ENCODE peak calls at places on chromosomes 11 and 22, in four cellular contexts. One of them, this sample, is unnamed.

GRCh38 chr22:32044913-32045312 is 1.9 kb downstream of the SLC5A1 start:
- DNase-seq in mesendoderm: no peak
- DNase-seq in PC-3: peak; percentile 30
- DNase-seq in endodermal cell: no peak
- DNase-seq in this sample: no peak

GRCh38 chr11:6473481-6474422 is at the start of gene TRIM3:
- DNase-seq in mesendoderm: peak; percentile 90
- DNase-seq in PC-3: peak; percentile 82
- DNase-seq in endodermal cell: peak; percentile 98
- DNase-seq in this sample: peak; percentile 99

GRCh38 chr11:93248602-93249001 is 50.8 kb upstream of the SLC36A4 start:
- DNase-seq in mesendoderm: no peak
- DNase-seq in PC-3: peak; percentile 39
- DNase-seq in endodermal cell: no peak
- DNase-seq in this sample: no peak

GRCh38 chr22:48719978-48720661 is 1107.6 kb downstream of the BRD1 start:
- DNase-seq in mesendoderm: peak; percentile 44
- DNase-seq in PC-3: no peak
- DNase-seq in endodermal cell: peak; percentile 83
- DNase-seq in this sample: peak; percentile 25

GRCh38 chr11:47538741-47539575 is 14.0 kb downstream of the CELF1 start:
- DNase-seq in mesendoderm: no peak
- DNase-seq in PC-3: no peak
- DNase-seq in endodermal cell: no peak
- DNase-seq in this sample: no peak

GRCh38 chr11:64536396-64536935 is 54.6 kb upstream of the SLC22A12 start:
- DNase-seq in mesendoderm: no peak
- DNase-seq in PC-3: peak; percentile 28
- DNase-seq in endodermal cell: no peak
- DNase-seq in this sample: peak; percentile 46

GRCh38 chr11:123063396-123064267 is 1.7 kb upstream of the HSPA8 start:
- DNase-seq in mesendoderm: peak; percentile 51
- DNase-seq in PC-3: peak; percentile 56
- DNase-seq in endodermal cell: no peak
- DNase-seq in this sample: no peak

GRCh38 chr11:10504490-10504889 is 36.5 kb downstream of the RNF141 start:
- DNase-seq in mesendoderm: no peak
- DNase-seq in PC-3: no peak
- DNase-seq in endodermal cell: no peak
- DNase-seq in this sample: no peak

GRCh38 chr11:82992219-82992618 is 79.5 kb downstream of the RAB30 start:
- DNase-seq in mesendoderm: no peak
- DNase-seq in PC-3: no peak
- DNase-seq in endodermal cell: no peak
- DNase-seq in this sample: no peak

GRCh38 chr11:76151561-76152085 is 54.7 kb downstream of the WNT11 start:
- DNase-seq in mesendoderm: no peak
- DNase-seq in PC-3: no peak
- DNase-seq in endodermal cell: no peak
- DNase-seq in this sample: no peak

GRCh38 chr11:131408011-131408640 is 37.7 kb downstream of the NTM start:
- DNase-seq in mesendoderm: peak; percentile 72
- DNase-seq in PC-3: peak; percentile 65
- DNase-seq in endodermal cell: peak; percentile 82
- DNase-seq in this sample: no peak

GRCh38 chr11:74678591-74679512 is 52.4 kb downstream of the CHRDL2 start:
- DNase-seq in mesendoderm: no peak
- DNase-seq in PC-3: no peak
- DNase-seq in endodermal cell: peak; percentile 26
- DNase-seq in this sample: peak; percentile 26

DNA sequence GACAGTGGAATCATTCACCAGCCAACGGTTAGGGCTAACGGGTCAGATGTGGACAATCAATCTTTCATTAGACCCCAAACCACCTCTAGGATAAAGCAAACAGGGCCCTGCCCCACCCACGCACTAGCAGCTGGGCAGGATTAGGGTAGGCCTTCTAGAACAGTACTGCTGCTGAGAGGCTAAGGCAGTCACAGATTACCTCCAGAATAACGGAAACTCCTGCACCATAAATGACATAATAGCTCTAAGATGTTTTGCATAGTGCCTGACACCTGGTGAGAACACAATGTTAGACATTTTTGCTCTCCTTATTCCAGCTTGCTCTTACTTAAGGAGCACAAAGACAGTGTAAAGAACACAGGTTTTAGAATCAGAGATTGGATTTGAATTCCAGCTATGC is 1.8 kb downstream of the SYTL2 start:
- DNase-seq in mesendoderm: no peak
- DNase-seq in PC-3: no peak
- DNase-seq in endodermal cell: no peak
- DNase-seq in this sample: no peak
- H3K4me3 ChIP-seq in mesendoderm: no peak overlapping the region
- H3K4me3 ChIP-seq in PC-3: peak overlapping the region; percentile 77
- H3K4me3 ChIP-seq in endodermal cell: no peak overlapping the region
- H3K4me3 ChIP-seq in this sample: peak overlapping the region; percentile 89

DNA sequence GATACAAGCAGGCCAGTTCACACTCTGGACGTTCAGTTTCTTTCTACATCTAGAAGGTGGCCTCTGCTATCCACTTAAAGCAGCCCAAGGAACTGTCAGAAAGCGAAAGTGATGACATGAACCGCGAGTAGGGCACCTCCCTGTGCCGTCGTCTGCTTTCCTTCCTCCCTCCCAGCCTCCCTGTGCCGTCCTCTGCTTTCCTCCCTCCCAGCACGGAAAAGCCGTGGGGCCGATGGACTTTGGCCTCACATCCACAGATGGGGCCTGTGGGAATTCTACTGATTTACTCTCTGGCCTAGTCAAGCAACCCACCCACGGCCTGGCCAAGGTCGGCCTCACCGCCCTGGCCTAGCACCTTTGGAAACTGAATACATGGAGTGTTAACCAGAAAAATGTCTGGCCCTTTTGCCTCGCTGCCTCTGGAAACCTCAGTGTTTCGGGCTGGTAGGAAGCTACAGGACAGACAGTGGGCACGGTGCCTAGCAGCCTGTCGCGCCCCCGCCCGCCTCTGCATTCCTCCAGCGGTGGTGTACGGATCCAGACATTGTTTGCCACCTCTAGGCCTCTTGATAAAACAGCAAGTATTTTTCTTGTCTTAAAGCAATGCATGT is 14.2 kb downstream of the PEX26 start:
- DNase-seq in mesendoderm: no peak
- DNase-seq in PC-3: no peak
- DNase-seq in endodermal cell: no peak
- DNase-seq in this sample: peak; percentile 82
- H3K9ac ChIP-seq in mesendoderm: no peak overlapping the region
- H3K9ac ChIP-seq in PC-3: no peak overlapping the region
- H3K9ac ChIP-seq in endodermal cell: no peak overlapping the region
- H3K9ac ChIP-seq in this sample: peak overlapping the region; percentile 57

GRCh38 chr22:49972163-49973017 is 11.8 kb downstream of the PIM3 start:
- DNase-seq in mesendoderm: no peak
- DNase-seq in PC-3: no peak
- DNase-seq in endodermal cell: peak; percentile 49
- DNase-seq in this sample: peak; percentile 82
- H3K4me3 ChIP-seq in mesendoderm: no peak overlapping the region
- H3K4me3 ChIP-seq in PC-3: no peak overlapping the region
- H3K4me3 ChIP-seq in endodermal cell: no peak overlapping the region
- H3K4me3 ChIP-seq in this sample: peak overlapping the region; percentile 10

GRCh38 chr11:762421-763072 is 14.7 kb downstream of the GATD1 start:
- DNase-seq in mesendoderm: peak; percentile 48
- DNase-seq in PC-3: peak; percentile 81
- DNase-seq in endodermal cell: peak; percentile 78
- DNase-seq in this sample: peak; percentile 76
- H3K9ac ChIP-seq in mesendoderm: no peak overlapping the region
- H3K9ac ChIP-seq in PC-3: peak overlapping the region; percentile 59
- H3K9ac ChIP-seq in endodermal cell: no peak overlapping the region
- H3K9ac ChIP-seq in this sample: no peak overlapping the region

DNA sequence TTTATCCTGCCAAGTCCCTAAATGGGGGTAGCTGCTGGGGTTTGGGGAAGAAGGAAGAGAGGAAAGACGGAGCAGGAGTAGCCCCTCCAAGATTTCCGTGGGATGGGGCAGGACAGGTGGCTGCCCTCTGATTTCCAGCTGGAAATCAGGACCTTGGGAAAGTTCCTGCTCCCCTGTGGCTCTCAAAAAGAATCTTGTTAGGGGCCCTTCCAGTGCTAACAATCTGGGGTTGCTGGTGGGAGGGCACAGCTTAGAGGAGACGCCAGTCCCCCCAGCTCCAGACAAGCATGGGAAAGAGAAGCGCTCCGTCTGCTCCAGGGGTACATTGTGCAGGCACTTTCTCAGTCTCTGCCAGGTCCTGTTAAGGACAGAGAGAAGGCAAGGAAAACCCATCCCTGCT is 3.0 kb upstream of the CLCF1 start:
- DNase-seq in mesendoderm: no peak
- DNase-seq in PC-3: no peak
- DNase-seq in endodermal cell: peak; percentile 53
- DNase-seq in this sample: no peak
- H3K4me3 ChIP-seq in mesendoderm: no peak overlapping the region
- H3K4me3 ChIP-seq in PC-3: no peak overlapping the region
- H3K4me3 ChIP-seq in endodermal cell: no peak overlapping the region
- H3K4me3 ChIP-seq in this sample: no peak overlapping the region

GRCh38 chr11:126214446-126215240 is 3.1 kb downstream of the FAM118B start:
- DNase-seq in mesendoderm: no peak
- DNase-seq in PC-3: no peak
- DNase-seq in endodermal cell: no peak
- DNase-seq in this sample: no peak
- H3K9ac ChIP-seq in mesendoderm: no peak overlapping the region
- H3K9ac ChIP-seq in PC-3: no peak overlapping the region
- H3K9ac ChIP-seq in endodermal cell: no peak overlapping the region
- H3K9ac ChIP-seq in this sample: no peak overlapping the region

GRCh38 chr11:34335801-34336200 is 22.0 kb downstream of the ABTB2 start:
- DNase-seq in mesendoderm: no peak
- DNase-seq in PC-3: no peak
- DNase-seq in endodermal cell: no peak
- DNase-seq in this sample: no peak
- H3K4me3 ChIP-seq in mesendoderm: no peak overlapping the region
- H3K4me3 ChIP-seq in PC-3: no peak overlapping the region
- H3K4me3 ChIP-seq in endodermal cell: no peak overlapping the region
- H3K4me3 ChIP-seq in this sample: no peak overlapping the region

DNA sequence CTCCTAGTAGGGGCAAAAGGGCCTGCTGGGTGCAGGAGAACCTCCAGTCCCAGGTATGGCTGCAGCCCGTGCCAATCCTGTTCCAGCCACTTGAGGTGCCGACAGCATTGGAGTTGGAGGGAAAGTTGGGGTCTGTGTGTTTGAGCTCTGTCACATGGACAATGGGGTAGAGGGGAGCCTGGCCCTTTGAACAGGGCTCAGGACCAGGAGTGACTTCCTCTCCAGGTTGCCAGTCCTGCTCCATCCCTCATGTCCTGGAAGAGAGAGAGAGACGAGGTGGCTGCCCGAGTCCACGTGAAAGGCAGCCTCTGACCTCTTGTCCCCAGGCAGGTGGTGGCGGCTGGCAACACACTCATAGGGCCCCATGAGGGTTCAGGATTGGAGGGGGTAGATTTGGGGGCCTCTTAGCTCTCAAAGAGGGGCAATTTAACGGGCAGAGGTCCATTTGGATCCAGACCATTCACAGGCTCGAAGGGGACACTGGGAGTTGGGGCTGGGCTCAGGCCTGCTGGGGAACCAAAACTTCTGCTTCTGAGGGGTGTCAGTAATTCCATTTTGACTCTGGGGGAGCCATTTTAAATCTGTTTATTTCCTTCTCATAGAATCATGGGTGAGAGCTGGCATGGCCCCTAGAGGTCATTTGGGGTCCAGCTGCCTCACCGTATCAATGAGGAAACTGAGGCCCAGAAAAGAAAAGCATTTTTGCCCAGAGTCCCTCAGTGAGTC is 4.1 kb downstream of the ADORA2A start:
- DNase-seq in mesendoderm: no peak
- DNase-seq in PC-3: no peak
- DNase-seq in endodermal cell: no peak
- DNase-seq in this sample: peak; percentile 48
- H3K9ac ChIP-seq in mesendoderm: no peak overlapping the region
- H3K9ac ChIP-seq in PC-3: no peak overlapping the region
- H3K9ac ChIP-seq in endodermal cell: no peak overlapping the region
- H3K9ac ChIP-seq in this sample: no peak overlapping the region

GRCh38 chr22:46079093-46079860 is 71.0 kb upstream of the PPARA start:
- DNase-seq in mesendoderm: no peak
- DNase-seq in PC-3: no peak
- DNase-seq in endodermal cell: no peak
- DNase-seq in this sample: peak; percentile 74

GRCh38 chr22:46078241-46079092 is 71.9 kb upstream of the PPARA start:
- DNase-seq in mesendoderm: no peak
- DNase-seq in PC-3: peak; percentile 88
- DNase-seq in endodermal cell: no peak
- DNase-seq in this sample: peak; percentile 92

GRCh38 chr22:46075764-46076531 is 74.4 kb upstream of the PPARA start:
- DNase-seq in mesendoderm: no peak
- DNase-seq in PC-3: no peak
- DNase-seq in endodermal cell: no peak
- DNase-seq in this sample: peak; percentile 70

GRCh38 chr22:46076651-46077339 is 73.5 kb upstream of the PPARA start:
- DNase-seq in mesendoderm: no peak
- DNase-seq in PC-3: peak; percentile 71
- DNase-seq in endodermal cell: no peak
- DNase-seq in this sample: peak; percentile 77

DNA sequence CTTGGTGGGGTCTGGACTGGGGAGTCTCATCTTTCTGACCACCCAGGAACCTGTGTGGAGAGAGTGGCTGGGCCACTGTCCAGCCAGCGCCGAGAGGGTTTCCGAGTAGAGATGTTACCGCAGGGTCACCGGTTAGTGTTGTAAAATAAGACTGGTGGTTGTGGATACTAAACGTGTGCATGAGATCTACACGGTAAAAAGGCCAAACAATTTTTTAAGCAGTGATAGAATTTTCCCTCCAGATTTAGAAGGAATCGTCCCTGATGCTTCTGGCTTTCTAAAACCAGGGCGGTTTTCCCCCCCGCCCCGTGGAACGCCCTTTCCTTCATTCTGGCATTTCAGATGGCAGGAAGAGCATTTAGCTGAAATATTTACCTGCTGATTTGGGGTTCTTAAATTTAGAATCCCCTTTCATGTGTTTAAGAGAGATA is 72.6 kb upstream of the PPARA start:
- DNase-seq in mesendoderm: no peak
- DNase-seq in PC-3: no peak
- DNase-seq in endodermal cell: no peak
- DNase-seq in this sample: peak; percentile 46
- H3K4me3 ChIP-seq in mesendoderm: no peak overlapping the region
- H3K4me3 ChIP-seq in PC-3: peak overlapping the region; percentile 94
- H3K4me3 ChIP-seq in endodermal cell: no peak overlapping the region
- H3K4me3 ChIP-seq in this sample: peak overlapping the region; percentile 90

This sample was measured in kidney.